ENCODE peak calls at places on chromosomes 6 and 20, in five cellular contexts. V, S, Y, E and P are unnamed samples.

GRCh38 chr6:106770663-106771062 is 141.3 kb downstream of the QRSL1 start:
- DNase-seq in S (no peak), E (no peak), Y (no peak), V (no peak), P (no peak)

GRCh38 chr6:45965787-45966186 is 49.9 kb downstream of the CLIC5 start:
- DNase-seq in Y (no peak), E (no peak), V (peak; percentile 46), S (peak; percentile 45), P (peak; percentile 47)

GRCh38 chr6:17227403-17227802 is 53.8 kb upstream of the RBM24 start:
- DNase-seq in S (no peak), V (no peak), Y (no peak), E (no peak), P (no peak)

GRCh38 chr6:26544473-26544872 is 6.3 kb downstream of the HMGN4 start:
- DNase-seq in E (no peak), V (no peak), S (no peak), Y (no peak), P (no peak)

GRCh38 chr20:54219751-54220426 is 12.0 kb downstream of the PFDN4 start:
- DNase-seq in S (no peak), E (no peak), Y (no peak), V (peak; percentile 72), P (peak; percentile 65)

GRCh38 chr20:58618694-58619540 is 32.2 kb upstream of the STX16 start:
- DNase-seq in E (no peak), S (no peak), Y (no peak), V (peak; percentile 76), P (peak; percentile 97)

GRCh38 chr6:38354033-38354373 is 285.7 kb downstream of the BTBD9 start:
- DNase-seq in E (no peak), V (no peak), S (no peak), Y (no peak), P (no peak)

GRCh38 chr6:12875061-12875460 is 158.5 kb downstream of the PHACTR1 start:
- DNase-seq in S (no peak), V (peak; percentile 92), Y (no peak), E (no peak), P (no peak)

GRCh38 chr6:152948150-152948768 is 34.6 kb downstream of the FBXO5 start:
- DNase-seq in S (no peak), Y (no peak), E (no peak), V (peak; percentile 68), P (no peak)

GRCh38 chr6:2931055-2931454 is 27.9 kb upstream of the SERPINB9 start:
- DNase-seq in Y (no peak), S (no peak), E (no peak), V (no peak), P (no peak)

GRCh38 chr6:137171824-137172733 is 1.4 kb downstream of the IL22RA2 start:
- DNase-seq in S (no peak), E (no peak), Y (no peak), V (no peak), P (no peak)

GRCh38 chr20:4592316-4593148 is 129.2 kb upstream of the PRND start:
- DNase-seq in E (peak; percentile 33), V (peak; percentile 64), Y (peak; percentile 27), S (peak; percentile 59), P (peak; percentile 89)

GRCh38 chr6:29702519-29703103 is 20.6 kb upstream of the HLA-F start:
- DNase-seq in V (peak; percentile 45), Y (peak; percentile 52), S (peak; percentile 51), E (peak; percentile 69), P (no peak)

GRCh38 chr20:11178946-11179654 is 505.3 kb upstream of the JAG1 start:
- DNase-seq in S (peak; percentile 17), E (no peak), V (peak; percentile 75), Y (no peak), P (no peak)

GRCh38 chr6:135331002-135331401 is 149.9 kb downstream of the MYB start:
- DNase-seq in E (no peak), S (no peak), Y (no peak), V (peak; percentile 29), P (no peak)

GRCh38 chr6:139256087-139256486 is 35.7 kb downstream of the TXLNB start:
- DNase-seq in S (no peak), Y (no peak), V (peak; percentile 85), E (no peak), P (peak; percentile 78)

GRCh38 chr6:44649365-44650025 is 262.0 kb downstream of the CDC5L start:
- DNase-seq in S (no peak), Y (no peak), V (peak; percentile 76), E (no peak), P (no peak)

GRCh38 chr6:18076231-18076630 is 46.2 kb downstream of the NHLRC1 start:
- DNase-seq in E (no peak), V (peak; percentile 62), S (no peak), Y (no peak), P (no peak)

GRCh38 chr20:57818418-57818817 is 108.6 kb upstream of the PMEPA1 start:
- DNase-seq in E (no peak), S (no peak), V (peak; percentile 49), Y (no peak), P (no peak)

GRCh38 chr20:62872184-62872862 is 10.7 kb upstream of the TCFL5 start:
- DNase-seq in V (no peak), E (no peak), S (no peak), Y (no peak), P (peak; percentile 2)

GRCh38 chr6:113495521-113495920 is 361.6 kb upstream of the MARCKS start:
- DNase-seq in S (peak; percentile 12), E (no peak), Y (no peak), V (peak; percentile 87), P (no peak)

GRCh38 chr6:92479821-92480220 is 939.5 kb downstream of the EPHA7 start:
- DNase-seq in V (no peak), S (no peak), Y (no peak), E (no peak), P (no peak)